ENCODE peak calls at places on chromosomes 16 and 17, in ten cellular contexts. One of them, this sample, is unnamed.
A peak's percentile ranks its signal among the peaks of the same experiment; 100 is the strongest.

GRCh38 chr16:56301391-56301850 is 110.1 kb downstream of the GNAO1 start:
- DNase-seq in hepatocyte: no peak
- DNase-seq in effector memory CD4-positive, alpha-beta T cell: no peak
- DNase-seq in MG63: peak; percentile 44
- DNase-seq in CD4-positive, alpha-beta memory T cell: no peak
- DNase-seq in upper lobe of right lung: no peak
- DNase-seq in heart left ventricle: no peak
- DNase-seq in CD8-positive, alpha-beta T cell: no peak
- DNase-seq in GM12878: no peak
- DNase-seq in psoas muscle: no peak
- DNase-seq in this sample: no peak

GRCh38 chr17:50412188-50412732 is 13.8 kb upstream of the ACSF2 start:
- DNase-seq in hepatocyte: no peak
- DNase-seq in effector memory CD4-positive, alpha-beta T cell: no peak
- DNase-seq in MG63: no peak
- DNase-seq in CD4-positive, alpha-beta memory T cell: no peak
- DNase-seq in upper lobe of right lung: no peak
- DNase-seq in heart left ventricle: no peak
- DNase-seq in CD8-positive, alpha-beta T cell: no peak
- DNase-seq in GM12878: no peak
- DNase-seq in psoas muscle: no peak
- DNase-seq in this sample: no peak

GRCh38 chr17:67672592-67672991 is 45.1 kb upstream of the NOL11 start:
- DNase-seq in hepatocyte: no peak
- DNase-seq in effector memory CD4-positive, alpha-beta T cell: no peak
- DNase-seq in MG63: no peak
- DNase-seq in CD4-positive, alpha-beta memory T cell: no peak
- DNase-seq in upper lobe of right lung: no peak
- DNase-seq in heart left ventricle: no peak
- DNase-seq in CD8-positive, alpha-beta T cell: no peak
- DNase-seq in GM12878: no peak
- DNase-seq in psoas muscle: no peak
- DNase-seq in this sample: no peak

GRCh38 chr17:71460943-71461342 is 659.9 kb upstream of the SOX9 start:
- DNase-seq in hepatocyte: peak; percentile 54
- DNase-seq in effector memory CD4-positive, alpha-beta T cell: no peak
- DNase-seq in MG63: peak; percentile 25
- DNase-seq in CD4-positive, alpha-beta memory T cell: no peak
- DNase-seq in upper lobe of right lung: no peak
- DNase-seq in heart left ventricle: no peak
- DNase-seq in CD8-positive, alpha-beta T cell: no peak
- DNase-seq in GM12878: no peak
- DNase-seq in psoas muscle: no peak
- DNase-seq in this sample: peak; percentile 30

GRCh38 chr17:46719889-46720288 is 98.6 kb downstream of the WNT3 start:
- DNase-seq in hepatocyte: no peak
- DNase-seq in effector memory CD4-positive, alpha-beta T cell: no peak
- DNase-seq in MG63: no peak
- DNase-seq in CD4-positive, alpha-beta memory T cell: no peak
- DNase-seq in upper lobe of right lung: no peak
- DNase-seq in heart left ventricle: no peak
- DNase-seq in CD8-positive, alpha-beta T cell: no peak
- DNase-seq in GM12878: no peak
- DNase-seq in psoas muscle: no peak
- DNase-seq in this sample: no peak

GRCh38 chr17:75695830-75696271 is 25.4 kb upstream of the ITGB4 start:
- DNase-seq in hepatocyte: no peak
- DNase-seq in effector memory CD4-positive, alpha-beta T cell: no peak
- DNase-seq in MG63: peak; percentile 28
- DNase-seq in CD4-positive, alpha-beta memory T cell: no peak
- DNase-seq in upper lobe of right lung: no peak
- DNase-seq in heart left ventricle: no peak
- DNase-seq in CD8-positive, alpha-beta T cell: no peak
- DNase-seq in GM12878: no peak
- DNase-seq in psoas muscle: peak; percentile 65
- DNase-seq in this sample: no peak

GRCh38 chr16:7400117-7400890 is 67.7 kb downstream of the RBFOX1 start:
- DNase-seq in hepatocyte: no peak
- DNase-seq in effector memory CD4-positive, alpha-beta T cell: no peak
- DNase-seq in MG63: no peak
- DNase-seq in CD4-positive, alpha-beta memory T cell: no peak
- DNase-seq in upper lobe of right lung: no peak
- DNase-seq in heart left ventricle: no peak
- DNase-seq in CD8-positive, alpha-beta T cell: no peak
- DNase-seq in GM12878: no peak
- DNase-seq in psoas muscle: no peak
- DNase-seq in this sample: no peak

GRCh38 chr17:58421711-58422110 is 4.4 kb upstream of the RNF43 start:
- DNase-seq in hepatocyte: no peak
- DNase-seq in effector memory CD4-positive, alpha-beta T cell: no peak
- DNase-seq in MG63: no peak
- DNase-seq in CD4-positive, alpha-beta memory T cell: no peak
- DNase-seq in upper lobe of right lung: no peak
- DNase-seq in heart left ventricle: no peak
- DNase-seq in CD8-positive, alpha-beta T cell: no peak
- DNase-seq in GM12878: no peak
- DNase-seq in psoas muscle: no peak
- DNase-seq in this sample: no peak

GRCh38 chr16:77711775-77712174 is 10.5 kb upstream of the NUDT7 start:
- DNase-seq in hepatocyte: peak; percentile 34
- DNase-seq in effector memory CD4-positive, alpha-beta T cell: no peak
- DNase-seq in MG63: no peak
- DNase-seq in CD4-positive, alpha-beta memory T cell: no peak
- DNase-seq in upper lobe of right lung: no peak
- DNase-seq in heart left ventricle: no peak
- DNase-seq in CD8-positive, alpha-beta T cell: no peak
- DNase-seq in GM12878: no peak
- DNase-seq in psoas muscle: no peak
- DNase-seq in this sample: no peak

GRCh38 chr17:82882715-82883446 is 43.1 kb upstream of the ZNF750 start:
- DNase-seq in hepatocyte: peak; percentile 51
- DNase-seq in effector memory CD4-positive, alpha-beta T cell: peak; percentile 78
- DNase-seq in MG63: no peak
- DNase-seq in CD4-positive, alpha-beta memory T cell: peak; percentile 83
- DNase-seq in upper lobe of right lung: peak; percentile 89
- DNase-seq in heart left ventricle: no peak
- DNase-seq in CD8-positive, alpha-beta T cell: peak; percentile 84
- DNase-seq in GM12878: no peak
- DNase-seq in psoas muscle: no peak
- DNase-seq in this sample: no peak

GRCh38 chr16:5633845-5634440 is 536.3 kb upstream of the EEF2KMT start:
- DNase-seq in hepatocyte: peak; percentile 54
- DNase-seq in effector memory CD4-positive, alpha-beta T cell: no peak
- DNase-seq in MG63: no peak
- DNase-seq in CD4-positive, alpha-beta memory T cell: no peak
- DNase-seq in upper lobe of right lung: no peak
- DNase-seq in heart left ventricle: no peak
- DNase-seq in CD8-positive, alpha-beta T cell: no peak
- DNase-seq in GM12878: no peak
- DNase-seq in psoas muscle: no peak
- DNase-seq in this sample: no peak

GRCh38 chr17:32673964-32674363 is 187.2 kb downstream of the CDK5R1 start:
- DNase-seq in hepatocyte: no peak
- DNase-seq in effector memory CD4-positive, alpha-beta T cell: no peak
- DNase-seq in MG63: no peak
- DNase-seq in CD4-positive, alpha-beta memory T cell: no peak
- DNase-seq in upper lobe of right lung: no peak
- DNase-seq in heart left ventricle: no peak
- DNase-seq in CD8-positive, alpha-beta T cell: no peak
- DNase-seq in GM12878: no peak
- DNase-seq in psoas muscle: no peak
- DNase-seq in this sample: no peak

DNA sequence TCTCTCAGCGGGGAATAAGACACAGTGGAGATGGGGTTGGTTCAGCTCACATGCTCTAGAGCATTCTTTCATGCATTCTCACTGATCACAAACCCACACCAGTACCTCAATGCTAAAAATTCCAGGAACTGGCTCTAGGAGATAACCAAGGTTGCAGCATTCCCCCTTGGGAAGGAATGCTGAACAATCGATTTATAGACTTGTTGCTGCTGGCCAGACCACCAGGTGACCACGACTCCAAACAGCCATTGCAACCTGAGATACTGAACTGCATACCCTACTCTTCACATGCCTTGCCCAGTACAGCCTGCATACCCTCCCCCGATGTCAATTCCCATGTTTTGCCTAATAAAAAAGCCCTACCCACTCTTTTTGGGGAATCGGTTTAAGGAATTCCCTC is 75.1 kb upstream of the GPRC5B start:
- DNase-seq in hepatocyte: no peak
- DNase-seq in effector memory CD4-positive, alpha-beta T cell: no peak
- DNase-seq in MG63: no peak
- DNase-seq in CD4-positive, alpha-beta memory T cell: no peak
- DNase-seq in upper lobe of right lung: no peak
- DNase-seq in heart left ventricle: no peak
- DNase-seq in CD8-positive, alpha-beta T cell: no peak
- DNase-seq in GM12878: no peak
- DNase-seq in psoas muscle: no peak
- DNase-seq in this sample: no peak
- H3K9me3 ChIP-seq in hepatocyte: no peaks in the 10 kb centered on the region
- H3K9me3 ChIP-seq in effector memory CD4-positive, alpha-beta T cell: no peaks in the 10 kb centered on the region
- H3K9me3 ChIP-seq in MG63: no peaks in the 10 kb centered on the region
- H3K9me3 ChIP-seq in CD4-positive, alpha-beta memory T cell: no peaks in the 10 kb centered on the region
- H3K9me3 ChIP-seq in upper lobe of right lung: no peaks in the 10 kb centered on the region
- H3K9me3 ChIP-seq in heart left ventricle: no peaks in the 10 kb centered on the region
- H3K9me3 ChIP-seq in CD8-positive, alpha-beta T cell: no peaks in the 10 kb centered on the region
- H3K9me3 ChIP-seq in GM12878: no peaks in the 10 kb centered on the region
- H3K9me3 ChIP-seq in psoas muscle: no peaks in the 10 kb centered on the region
- H3K9me3 ChIP-seq in this sample: peaks cover 2% of the 10 kb centered on the region

DNA sequence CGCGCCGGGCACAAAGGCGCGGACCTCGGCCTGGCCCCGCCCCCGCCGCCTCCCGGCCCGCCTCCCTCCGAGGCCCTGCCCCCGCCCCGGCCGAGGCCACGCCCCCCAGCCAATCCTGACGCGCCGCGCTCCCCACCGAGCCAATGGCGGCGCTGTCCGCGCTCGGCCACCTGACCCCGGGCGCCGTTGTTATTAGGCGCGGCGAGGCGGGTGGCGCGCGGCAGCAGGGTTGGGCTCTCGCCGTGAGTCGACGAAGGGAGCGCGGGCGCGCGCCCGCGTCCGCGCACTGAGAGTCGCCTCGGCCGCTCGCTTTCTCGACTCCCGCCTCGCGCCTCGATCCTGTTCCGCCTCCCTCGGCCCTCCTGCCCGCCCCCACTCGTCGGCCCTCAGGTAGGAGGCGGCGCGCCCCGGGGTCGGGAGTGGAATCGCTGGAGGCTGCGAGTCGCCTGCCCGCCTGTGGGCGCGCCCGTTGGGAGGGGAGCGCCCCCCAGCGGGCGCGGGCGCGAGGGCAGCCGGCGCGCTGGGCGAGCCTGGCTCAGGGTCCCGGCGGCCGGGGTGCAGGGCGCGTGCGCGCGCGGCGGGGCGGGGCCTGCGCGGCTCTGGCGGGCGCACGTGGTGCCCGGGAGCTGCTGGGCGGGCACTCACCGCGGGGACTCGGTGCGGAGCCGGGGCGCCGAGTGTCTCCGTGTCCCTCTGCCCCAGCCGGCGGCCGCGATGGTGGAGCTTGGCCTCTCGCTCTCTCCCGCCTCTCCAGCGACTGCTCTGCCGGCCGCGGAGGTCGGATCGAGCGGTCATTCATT is 405 bp upstream of the CBLN1 start:
- DNase-seq in hepatocyte: peak; percentile 95
- DNase-seq in effector memory CD4-positive, alpha-beta T cell: no peak
- DNase-seq in MG63: peak; percentile 78
- DNase-seq in CD4-positive, alpha-beta memory T cell: no peak
- DNase-seq in upper lobe of right lung: peak; percentile 94
- DNase-seq in heart left ventricle: peak; percentile 85
- DNase-seq in CD8-positive, alpha-beta T cell: peak; percentile 17
- DNase-seq in GM12878: no peak
- DNase-seq in psoas muscle: peak; percentile 81
- DNase-seq in this sample: peak; percentile 91
- H3K4me3 ChIP-seq in hepatocyte: peak overlapping the region; percentile 67
- H3K4me3 ChIP-seq in effector memory CD4-positive, alpha-beta T cell: no peak overlapping the region
- H3K4me3 ChIP-seq in MG63: peak overlapping the region; percentile 38
- H3K4me3 ChIP-seq in CD4-positive, alpha-beta memory T cell: no peak overlapping the region
- H3K4me3 ChIP-seq in upper lobe of right lung: peak overlapping the region; percentile 40
- H3K4me3 ChIP-seq in heart left ventricle: peak overlapping the region; percentile 58
- H3K4me3 ChIP-seq in CD8-positive, alpha-beta T cell: no peak overlapping the region
- H3K4me3 ChIP-seq in GM12878: no peak overlapping the region
- H3K4me3 ChIP-seq in psoas muscle: peak overlapping the region; percentile 67
- H3K4me3 ChIP-seq in this sample: peak overlapping the region; percentile 74

DNA sequence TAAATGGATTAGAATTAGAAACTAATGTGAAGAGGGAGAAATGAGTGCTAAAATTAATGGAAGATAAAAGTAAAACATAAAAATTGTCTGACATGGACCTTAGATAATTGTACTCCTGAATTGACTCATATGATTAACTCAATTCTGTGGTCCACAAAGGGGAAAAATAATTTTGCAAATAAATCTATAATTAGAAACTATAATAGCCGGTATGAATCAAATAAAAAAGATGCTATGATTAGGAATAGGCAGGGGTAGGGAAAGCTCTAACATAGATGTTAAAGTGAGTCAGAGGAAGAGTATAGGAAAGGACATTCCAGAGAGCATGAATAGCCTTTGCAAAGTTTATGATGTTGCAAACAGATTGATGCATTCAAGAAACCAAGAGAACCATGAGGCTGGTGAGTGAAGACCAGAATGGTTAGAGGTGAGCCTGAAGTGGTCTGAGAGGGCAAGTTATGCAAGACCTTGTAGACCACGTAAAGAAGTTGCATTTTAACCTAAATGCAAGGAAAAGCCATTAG is 262.1 kb upstream of the CA10 start:
- DNase-seq in hepatocyte: no peak
- DNase-seq in effector memory CD4-positive, alpha-beta T cell: no peak
- DNase-seq in MG63: no peak
- DNase-seq in CD4-positive, alpha-beta memory T cell: no peak
- DNase-seq in upper lobe of right lung: no peak
- DNase-seq in heart left ventricle: no peak
- DNase-seq in CD8-positive, alpha-beta T cell: no peak
- DNase-seq in GM12878: no peak
- DNase-seq in psoas muscle: no peak
- DNase-seq in this sample: no peak
- H3K9me3 ChIP-seq in hepatocyte: no peaks in the 10 kb centered on the region
- H3K9me3 ChIP-seq in effector memory CD4-positive, alpha-beta T cell: no peaks in the 10 kb centered on the region
- H3K9me3 ChIP-seq in MG63: no peaks in the 10 kb centered on the region
- H3K9me3 ChIP-seq in CD4-positive, alpha-beta memory T cell: no peaks in the 10 kb centered on the region
- H3K9me3 ChIP-seq in upper lobe of right lung: no peaks in the 10 kb centered on the region
- H3K9me3 ChIP-seq in heart left ventricle: no peaks in the 10 kb centered on the region
- H3K9me3 ChIP-seq in CD8-positive, alpha-beta T cell: no peaks in the 10 kb centered on the region
- H3K9me3 ChIP-seq in GM12878: no peaks in the 10 kb centered on the region
- H3K9me3 ChIP-seq in psoas muscle: no peaks in the 10 kb centered on the region
- H3K9me3 ChIP-seq in this sample: no peaks in the 10 kb centered on the region

DNA sequence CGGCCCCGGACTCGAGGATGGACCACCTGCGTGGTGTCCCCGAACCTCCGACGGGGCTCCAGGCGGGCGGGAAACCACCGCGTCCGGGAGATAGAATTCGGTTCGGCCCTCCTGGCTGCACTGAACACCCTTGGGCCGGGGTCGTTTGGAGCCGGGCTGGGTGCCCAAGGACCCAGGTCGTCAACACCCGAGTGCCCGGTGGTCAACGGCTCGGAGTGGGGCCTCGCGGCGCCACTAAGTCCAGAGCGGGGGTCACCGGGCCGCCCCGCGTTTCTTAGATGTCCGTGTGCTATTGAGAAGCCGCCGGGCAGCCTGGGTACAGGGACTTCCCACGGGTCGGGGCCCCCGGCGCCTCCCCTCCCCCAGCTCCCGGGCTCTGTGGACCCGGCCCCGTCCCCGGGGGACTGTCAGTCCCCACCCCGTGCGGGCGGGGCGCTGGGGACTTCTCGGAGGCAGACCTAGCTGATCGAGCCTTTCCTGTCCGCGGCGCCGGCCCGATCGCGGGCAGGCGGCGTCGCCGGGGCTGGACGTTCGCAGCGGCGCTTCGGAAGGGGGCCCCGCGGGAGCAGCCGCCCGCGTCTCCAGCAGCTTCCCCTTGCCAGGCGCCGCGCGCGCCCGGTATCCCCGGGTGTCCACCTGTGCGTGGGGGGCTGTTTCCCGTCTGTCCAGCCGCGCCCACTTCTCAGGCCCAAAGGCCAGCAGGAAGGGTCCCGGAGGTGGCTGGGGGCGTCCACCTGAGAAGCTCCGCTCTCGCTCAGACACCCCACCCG is 655 bp upstream of the NPTX1 start:
- DNase-seq in hepatocyte: no peak
- DNase-seq in effector memory CD4-positive, alpha-beta T cell: no peak
- DNase-seq in MG63: no peak
- DNase-seq in CD4-positive, alpha-beta memory T cell: no peak
- DNase-seq in upper lobe of right lung: no peak
- DNase-seq in heart left ventricle: no peak
- DNase-seq in CD8-positive, alpha-beta T cell: no peak
- DNase-seq in GM12878: no peak
- DNase-seq in psoas muscle: no peak
- DNase-seq in this sample: peak; percentile 91
- H3K4me3 ChIP-seq in hepatocyte: no peak overlapping the region
- H3K4me3 ChIP-seq in effector memory CD4-positive, alpha-beta T cell: peak overlapping the region; percentile 47
- H3K4me3 ChIP-seq in MG63: no peak overlapping the region
- H3K4me3 ChIP-seq in CD4-positive, alpha-beta memory T cell: no peak overlapping the region
- H3K4me3 ChIP-seq in upper lobe of right lung: peak overlapping the region; percentile 10
- H3K4me3 ChIP-seq in heart left ventricle: peak overlapping the region; percentile 34
- H3K4me3 ChIP-seq in CD8-positive, alpha-beta T cell: peak overlapping the region; percentile 37
- H3K4me3 ChIP-seq in GM12878: no peak overlapping the region
- H3K4me3 ChIP-seq in psoas muscle: peak overlapping the region; percentile 64
- H3K4me3 ChIP-seq in this sample: peak overlapping the region; percentile 85

This sample was measured in WERI-Rb-1.